ENCODE peak calls at places on chromosomes 11 and 22, in nine cellular contexts. Y is pancreas, P is spleen, B is tibial artery, W is Panc1, E is endodermal cell, Z is K562, I is heart left ventricle, L is cardiac muscle cell. U is an unnamed sample.

GRCh38 chr11:46251954-46252353 is 25.5 kb upstream of the CREB3L1 start:
- DNase-seq in W (no peak), Y (no peak), Z (no peak), I (no peak), P (no peak), L (no peak), B (no peak), E (no peak), U (no peak)

GRCh38 chr11:46677169-46677568 is 23.2 kb downstream of the ARHGAP1 start:
- DNase-seq in W (no peak), B (no peak), Z (no peak), L (no peak), Y (no peak), I (no peak), P (peak; percentile 78), E (no peak), U (no peak)

GRCh38 chr11:78111298-78111697 is 28.1 kb downstream of the ALG8 start:
- DNase-seq in Z (no peak), W (no peak), I (no peak), B (no peak), L (no peak), P (no peak), E (no peak), Y (no peak), U (no peak)

GRCh38 chr22:27019827-27020226 is 362.4 kb downstream of the MIAT start:
- DNase-seq in W (no peak), E (peak; percentile 53), I (no peak), Z (no peak), Y (no peak), L (no peak), P (no peak), B (peak; percentile 74), U (no peak)

GRCh38 chr11:102413497-102413896 is 39.1 kb downstream of the TMEM123 start:
- DNase-seq in P (no peak), E (no peak), Y (no peak), I (no peak), Z (no peak), L (no peak), B (no peak), W (no peak), U (no peak)

GRCh38 chr11:71151561-71151960 is 100.8 kb downstream of the SHANK2 start:
- DNase-seq in L (no peak), Y (no peak), P (no peak), E (no peak), B (no peak), I (no peak), W (no peak), Z (no peak), U (no peak)

GRCh38 chr11:85826096-85826855 is 15.3 kb upstream of the SYTL2 start:
- DNase-seq in Y (no peak), W (no peak), Z (peak; percentile 35), I (peak; percentile 38), L (peak; percentile 17), E (peak; percentile 81), P (no peak), B (no peak), U (peak; percentile 67)

GRCh38 chr11:2927851-2928604 is 1.2 kb downstream of the PHLDA2 start:
- DNase-seq in Z (peak; percentile 39), E (no peak), B (peak; percentile 62), Y (peak; percentile 31), W (no peak), L (no peak), I (peak; percentile 19), P (peak; percentile 67), U (no peak)

GRCh38 chr11:76257040-76257730 is 50.9 kb upstream of the WNT11 start:
- DNase-seq in P (no peak), W (no peak), E (peak; percentile 71), Z (no peak), I (no peak), B (no peak), L (peak; percentile 25), Y (no peak), U (peak; percentile 71)

GRCh38 chr11:102583437-102583836 is 41.7 kb downstream of the MMP20 start:
- DNase-seq in E (no peak), P (no peak), B (no peak), Z (no peak), L (no peak), I (no peak), W (no peak), Y (no peak), U (no peak)

GRCh38 chr11:123640677-123641494 is 13.5 kb downstream of the SCN3B start:
- DNase-seq in L (peak; percentile 65), B (no peak), Y (peak; percentile 47), P (no peak), Z (peak; percentile 70), I (peak; percentile 50), E (peak; percentile 90), W (peak; percentile 20), U (peak; percentile 64)

GRCh38 chr22:38461414-38462081 is 6.3 kb upstream of the KDELR3 start:
- DNase-seq in B (peak; percentile 84), Y (peak; percentile 85), Z (peak; percentile 74), I (peak; percentile 89), L (peak; percentile 97), P (peak; percentile 84), W (no peak), E (peak; percentile 99), U (peak; percentile 89)

GRCh38 chr11:114197799-114198500 is 98.2 kb upstream of the NNMT start:
- DNase-seq in L (no peak), B (peak; percentile 90), Z (no peak), E (no peak), P (peak; percentile 64), Y (peak; percentile 80), W (no peak), I (peak; percentile 90), U (no peak)

GRCh38 chr22:25403752-25404471 is 160.6 kb upstream of the GRK3 start:
- DNase-seq in L (peak; percentile 36), Y (no peak), I (no peak), E (peak; percentile 72), Z (peak; percentile 47), P (no peak), B (no peak), W (no peak), U (peak; percentile 81)

GRCh38 chr22:50531546-50532352 is 1.9 kb upstream of the TYMP start:
- DNase-seq in L (peak; percentile 64), E (peak; percentile 78), P (peak; percentile 96), I (peak; percentile 89), Y (peak; percentile 67), B (peak; percentile 83), Z (no peak), W (no peak), U (no peak)

GRCh38 chr22:50530857-50531545 is 1.2 kb upstream of the TYMP start:
- DNase-seq in P (peak; percentile 98), L (peak; percentile 74), I (peak; percentile 90), B (peak; percentile 91), Y (peak; percentile 70), E (peak; percentile 90), Z (no peak), W (no peak), U (no peak)

GRCh38 chr22:50532353-50532700 is 2.5 kb upstream of the TYMP start:
- DNase-seq in B (no peak), P (no peak), I (peak; percentile 54), Z (no peak), E (no peak), W (no peak), Y (no peak), L (no peak), U (no peak)

GRCh38 chr22:50535113-50535512 is 5.3 kb upstream of the TYMP start:
- DNase-seq in W (no peak), P (no peak), Y (no peak), I (no peak), Z (no peak), B (no peak), L (no peak), E (no peak), U (no peak)

GRCh38 chr22:50532824-50533344 is 3.1 kb upstream of the TYMP start:
- DNase-seq in W (no peak), I (peak; percentile 22), E (no peak), P (peak; percentile 72), Y (no peak), Z (no peak), B (no peak), L (no peak), U (no peak)
- H3K4me3 ChIP-seq in W (no peak overlapping the region), I (peak overlapping the region; percentile 88), E (no peak overlapping the region), P (no peak overlapping the region), Y (no peak overlapping the region), Z (no peak overlapping the region), B (no peak overlapping the region), L (no peak overlapping the region), U (no peak overlapping the region)

GRCh38 chr22:19696504-19697276 is 17.6 kb upstream of the SEPTIN5 start:
- DNase-seq in Z (peak; percentile 14), I (no peak), P (no peak), B (no peak), Y (no peak), L (no peak), W (no peak), E (peak; percentile 23), U (no peak)

GRCh38 chr22:19691721-19692341 is 22.5 kb upstream of the SEPTIN5 start:
- DNase-seq in L (peak; percentile 58), W (no peak), P (peak; percentile 56), B (no peak), E (peak; percentile 79), I (no peak), Z (peak; percentile 92), Y (no peak), U (no peak)

GRCh38 chr22:19693981-19694670 is 20.2 kb upstream of the SEPTIN5 start:
- DNase-seq in Y (no peak), L (no peak), P (peak; percentile 67), B (peak; percentile 31), E (peak; percentile 39), Z (no peak), W (no peak), I (no peak), U (no peak)

GRCh38 chr22:19693581-19693980 is 20.7 kb upstream of the SEPTIN5 start:
- DNase-seq in B (no peak), I (no peak), W (no peak), P (peak; percentile 51), E (peak; percentile 33), L (no peak), Y (no peak), Z (no peak), U (no peak)

GRCh38 chr22:19694696-19695095 is 19.6 kb upstream of the SEPTIN5 start:
- DNase-seq in P (peak; percentile 43), E (peak; percentile 41), Y (no peak), B (no peak), L (no peak), W (no peak), I (no peak), Z (no peak), U (no peak)
- H3K4me1 ChIP-seq in P (no peaks in the 10 kb centered on the region), E (no peaks in the 10 kb centered on the region), Y (no peaks in the 10 kb centered on the region), B (peaks cover 11% of the 10 kb centered on the region), L (peaks cover 3% of the 10 kb centered on the region), W (peaks cover 7% of the 10 kb centered on the region), I (peaks cover 5% of the 10 kb centered on the region), Z (peaks cover 16% of the 10 kb centered on the region), U (peaks cover 6% of the 10 kb centered on the region)

DNA sequence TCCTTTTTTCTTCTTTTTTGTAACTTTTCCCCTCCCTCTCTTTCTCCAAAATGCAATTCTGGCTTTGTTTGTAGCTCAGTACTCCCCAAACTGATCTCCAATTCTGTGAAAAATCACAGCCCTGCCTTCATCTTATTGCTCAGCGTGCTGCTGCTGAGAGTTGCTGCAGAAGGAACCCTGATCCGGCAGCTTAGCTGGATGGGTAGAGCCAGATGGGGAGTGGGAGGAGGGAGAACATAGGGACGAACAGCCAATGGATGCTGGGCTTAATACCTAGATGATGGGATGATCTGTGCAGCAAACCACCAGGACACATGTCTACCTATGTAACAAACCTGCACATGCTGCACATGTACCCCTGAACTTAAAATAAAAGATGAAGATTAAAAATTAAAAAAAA is 47.5 kb upstream of the E2F8 start:
- DNase-seq in W (no peak), L (no peak), B (no peak), P (no peak), Y (no peak), I (no peak), Z (no peak), E (no peak), U (no peak)
- H3K27me3 ChIP-seq in W (peaks cover 3% of the 10 kb centered on the region), L (no peaks in the 10 kb centered on the region), B (no peaks in the 10 kb centered on the region), P (no peaks in the 10 kb centered on the region), Y (no peaks in the 10 kb centered on the region), I (no peaks in the 10 kb centered on the region), Z (peaks cover 2% of the 10 kb centered on the region), E (no peaks in the 10 kb centered on the region), U (no peaks in the 10 kb centered on the region)

GRCh38 chr11:60910281-60910687 is 3.7 kb upstream of the TMEM109 start:
- DNase-seq in I (no peak), P (no peak), B (no peak), W (no peak), Y (no peak), L (no peak), Z (no peak), E (no peak), U (no peak)
- H3K4me3 ChIP-seq in I (no peak overlapping the region), P (no peak overlapping the region), B (no peak overlapping the region), W (no peak overlapping the region), Y (no peak overlapping the region), L (no peak overlapping the region), Z (no peak overlapping the region), E (no peak overlapping the region), U (no peak overlapping the region)

U was measured in SJCRH30.